ENCODE peak calls at places on chromosomes 16 and 17, in nine cellular contexts. Q is esophagus squamous epithelium, I is keratinocyte, B is GM12878, N is HepG2, W is thoracic aorta, G is IMR-90, R is heart right ventricle, T is left ventricle myocardium inferior. F is an unnamed sample.

GRCh38 chr16:28924399-28924761 is 658 bp downstream of the RABEP2 start:
- DNase-seq in Q (no peak), I (no peak), B (no peak), N (no peak), W (no peak), G (no peak), R (no peak), T (no peak), F (no peak)

GRCh38 chr16:66391726-66392670 is 25.5 kb downstream of the CDH5 start:
- DNase-seq in Q (no peak), I (no peak), B (no peak), N (no peak), W (no peak), G (no peak), R (no peak), T (no peak), F (no peak)

GRCh38 chr17:75565066-75565465 is 22.5 kb upstream of the MYO15B start:
- DNase-seq in Q (no peak), I (no peak), B (no peak), N (no peak), W (no peak), G (peak; percentile 15), R (no peak), T (no peak), F (no peak)

GRCh38 chr16:47323241-47323640 is 137.6 kb downstream of the ITFG1 start:
- DNase-seq in Q (no peak), I (no peak), B (no peak), N (peak; percentile 12), W (no peak), G (no peak), R (no peak), T (no peak), F (no peak)

GRCh38 chr17:71885662-71886061 is 235.2 kb upstream of the SOX9 start:
- DNase-seq in Q (no peak), I (no peak), B (no peak), N (no peak), W (no peak), G (no peak), R (no peak), T (no peak), F (no peak)

GRCh38 chr17:21419299-21420239 is 43.4 kb downstream of the KCNJ12 start:
- DNase-seq in Q (no peak), I (no peak), B (no peak), N (no peak), W (no peak), G (no peak), R (no peak), T (peak; percentile 28), F (no peak)

GRCh38 chr16:24132048-24132796 is 123.9 kb upstream of the CACNG3 start:
- DNase-seq in Q (no peak), I (no peak), B (no peak), N (no peak), W (no peak), G (no peak), R (no peak), T (no peak), F (no peak)

GRCh38 chr16:74201561-74201960 is 95.1 kb upstream of the PSMD7 start:
- DNase-seq in Q (no peak), I (no peak), B (no peak), N (no peak), W (no peak), G (no peak), R (no peak), T (no peak), F (no peak)

GRCh38 chr16:62194828-62195227 is 158.6 kb upstream of the CDH8 start:
- DNase-seq in Q (no peak), I (no peak), B (no peak), N (no peak), W (no peak), G (no peak), R (no peak), T (no peak), F (no peak)

GRCh38 chr17:79841369-79842135 is 2.3 kb upstream of the CBX4 start:
- DNase-seq in Q (no peak), I (no peak), B (no peak), N (no peak), W (no peak), G (no peak), R (no peak), T (no peak), F (no peak)

GRCh38 chr17:4582101-4582501 is 2.2 kb upstream of the SMTNL2 start:
- DNase-seq in Q (no peak), I (no peak), B (no peak), N (no peak), W (no peak), G (no peak), R (no peak), T (no peak), F (peak; percentile 48)

GRCh38 chr16:87604572-87605135 is 2.3 kb downstream of the JPH3 start:
- DNase-seq in Q (no peak), I (no peak), B (no peak), N (no peak), W (no peak), G (no peak), R (no peak), T (no peak), F (no peak)

GRCh38 chr16:11233727-11234376 is 22.2 kb downstream of the SOCS1 start:
- DNase-seq in Q (no peak), I (no peak), B (no peak), N (no peak), W (no peak), G (no peak), R (no peak), T (no peak), F (no peak)

DNA sequence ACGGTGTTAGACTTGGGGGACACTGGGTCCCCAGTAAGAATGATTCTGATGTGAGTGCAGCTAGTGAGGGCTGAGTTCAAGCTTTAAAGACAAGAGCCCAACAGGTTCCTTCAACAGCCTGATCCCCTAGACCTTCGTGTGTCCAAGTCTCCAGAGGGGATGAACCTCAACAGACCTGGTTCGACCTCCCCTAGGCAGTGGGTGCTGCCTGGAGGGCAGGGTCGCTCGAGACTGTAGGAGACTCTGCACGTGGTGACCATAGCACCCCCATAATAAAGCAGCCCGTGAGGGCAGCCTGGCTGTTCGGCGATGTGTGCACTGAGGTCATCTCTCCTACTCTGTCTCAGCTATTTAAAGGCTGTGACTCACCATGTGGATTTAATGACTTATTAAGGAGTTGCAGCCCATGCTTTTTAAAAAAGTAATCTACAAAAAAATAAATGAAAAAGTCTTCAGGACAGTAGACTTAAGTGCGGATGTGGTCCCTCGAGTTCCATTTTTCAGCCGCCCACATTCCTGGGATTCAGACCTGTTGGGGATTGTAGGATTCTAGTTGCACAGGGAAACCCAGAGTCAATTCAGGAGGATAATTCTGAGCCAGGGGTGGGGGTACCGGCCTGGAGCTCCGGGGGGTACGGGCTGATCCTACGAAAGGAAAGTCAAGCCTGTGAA is 23.4 kb upstream of the METRNL start:
- DNase-seq in Q (no peak), I (no peak), B (no peak), N (peak; percentile 45), W (no peak), G (peak; percentile 92), R (no peak), T (peak; percentile 15), F (no peak)
- H3K27ac ChIP-seq in Q (no peak overlapping the region), I (no peak overlapping the region), B (no peak overlapping the region), N (no peak overlapping the region), W (peak overlapping the region; percentile 86), G (peak overlapping the region; percentile 35), R (peak overlapping the region; percentile 67), T (peak overlapping the region; percentile 48), F (peak overlapping the region; percentile 66)

GRCh38 chr17:62865586-62865985 is 57.5 kb upstream of the MARCHF10 start:
- DNase-seq in Q (no peak), I (no peak), B (no peak), N (no peak), W (no peak), G (no peak), R (no peak), T (no peak), F (no peak)

GRCh38 chr17:62869885-62870580 is 61.9 kb upstream of the MARCHF10 start:
- DNase-seq in Q (no peak), I (no peak), B (no peak), N (no peak), W (no peak), G (peak; percentile 88), R (no peak), T (no peak), F (no peak)

GRCh38 chr17:62871291-62871690 is 63.2 kb upstream of the MARCHF10 start:
- DNase-seq in Q (no peak), I (no peak), B (no peak), N (no peak), W (no peak), G (no peak), R (no peak), T (no peak), F (no peak)

GRCh38 chr17:62870581-62870964 is 62.5 kb upstream of the MARCHF10 start:
- DNase-seq in Q (no peak), I (no peak), B (no peak), N (no peak), W (no peak), G (no peak), R (no peak), T (no peak), F (no peak)

DNA sequence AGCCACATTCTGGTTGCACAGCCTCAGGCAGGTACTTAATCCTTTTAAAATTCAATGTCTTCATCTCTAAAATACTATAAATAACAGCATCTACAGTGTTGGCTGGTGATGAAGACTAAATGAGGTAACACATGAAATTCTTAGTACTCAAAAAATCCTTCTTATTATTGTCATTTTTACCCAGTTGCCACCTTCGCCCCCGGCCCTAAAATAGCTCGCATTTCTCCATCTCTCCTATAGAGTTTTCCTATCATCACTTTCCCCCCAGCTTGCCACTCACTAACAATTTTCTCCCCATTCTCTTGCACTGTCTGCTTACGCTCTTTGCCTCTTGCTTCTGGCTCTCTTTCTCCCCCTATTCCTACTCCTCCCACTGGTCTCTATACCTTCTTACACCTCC is 59.9 kb upstream of the MARCHF10 start:
- DNase-seq in Q (no peak), I (no peak), B (no peak), N (no peak), W (no peak), G (no peak), R (no peak), T (no peak), F (no peak)
- H3K4me1 ChIP-seq in Q (no peaks in the 10 kb centered on the region), I (no peaks in the 10 kb centered on the region), B (no peaks in the 10 kb centered on the region), N (no peaks in the 10 kb centered on the region), W (peaks cover 49% of the 10 kb centered on the region), G (peaks cover 13% of the 10 kb centered on the region), R (no peaks in the 10 kb centered on the region), T (no peaks in the 10 kb centered on the region), F (no peaks in the 10 kb centered on the region)

GRCh38 chr16:67538666-67539101 is 10.1 kb downstream of the RIPOR1 start:
- DNase-seq in Q (no peak), I (no peak), B (no peak), N (no peak), W (no peak), G (peak; percentile 56), R (no peak), T (no peak), F (no peak)
- H3K4me3 ChIP-seq in Q (peak overlapping the region; percentile 82), I (peak overlapping the region; percentile 73), B (peak overlapping the region; percentile 83), N (peak overlapping the region; percentile 69), W (peak overlapping the region; percentile 90), G (no peak overlapping the region), R (peak overlapping the region; percentile 68), T (peak overlapping the region; percentile 90), F (peak overlapping the region; percentile 84)

DNA sequence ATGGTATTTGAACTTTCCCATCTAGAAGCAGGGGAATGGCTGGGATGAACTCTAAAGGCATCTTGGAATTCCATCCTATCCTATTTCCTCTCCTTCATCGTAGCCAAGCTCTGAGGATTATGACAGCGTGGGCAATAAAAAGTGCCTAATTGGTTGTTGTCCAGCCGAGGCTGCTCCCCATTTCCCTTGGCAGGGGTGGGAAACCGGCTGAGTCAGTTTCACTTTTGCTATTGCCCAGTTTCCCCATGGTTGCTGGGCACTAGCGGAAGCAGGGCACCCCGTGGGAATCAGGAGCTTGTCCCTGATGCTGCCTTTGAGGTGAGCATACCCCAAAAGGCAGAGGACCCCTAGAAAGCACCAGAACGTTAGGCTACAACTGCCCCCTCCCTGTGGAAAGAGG is 13.8 kb upstream of the SP2 start:
- DNase-seq in Q (no peak), I (no peak), B (no peak), N (no peak), W (no peak), G (peak; percentile 32), R (no peak), T (no peak), F (no peak)
- H3K27ac ChIP-seq in Q (peak overlapping the region; percentile 33), I (no peak overlapping the region), B (no peak overlapping the region), N (no peak overlapping the region), W (no peak overlapping the region), G (no peak overlapping the region), R (peak overlapping the region; percentile 33), T (peak overlapping the region; percentile 40), F (no peak overlapping the region)